ENCODE peak calls at places on chromosomes 11 and 22, in eight cellular contexts. One of them, this sample, is unnamed. For H3K4me1, the result is how much of the 10 kb centered on the place peaks cover.

GRCh38 chr11:27211370-27212127 is 151.5 kb downstream of the CCDC34 start:
- DNase-seq in upper lobe of right lung: no peak
- DNase-seq in spleen: no peak
- DNase-seq in stomach: no peak
- DNase-seq in A673: no peak
- DNase-seq in A549: no peak
- DNase-seq in naive thymus-derived CD4-positive, alpha-beta T cell: no peak
- DNase-seq in neural progenitor cell: no peak
- DNase-seq in this sample: no peak

GRCh38 chr22:46079861-46080821 is 70.2 kb upstream of the PPARA start:
- DNase-seq in upper lobe of right lung: peak
- DNase-seq in spleen: peak
- DNase-seq in stomach: peak
- DNase-seq in A673: peak
- DNase-seq in A549: no peak
- DNase-seq in naive thymus-derived CD4-positive, alpha-beta T cell: no peak
- DNase-seq in neural progenitor cell: no peak
- DNase-seq in this sample: no peak

GRCh38 chr11:66985508-66986177 is 10.5 kb downstream of the C11orf86 start:
- DNase-seq in upper lobe of right lung: no peak
- DNase-seq in spleen: no peak
- DNase-seq in stomach: peak
- DNase-seq in A673: no peak
- DNase-seq in A549: no peak
- DNase-seq in naive thymus-derived CD4-positive, alpha-beta T cell: no peak
- DNase-seq in neural progenitor cell: no peak
- DNase-seq in this sample: no peak

GRCh38 chr11:8252388-8252787 is 11.3 kb downstream of the LMO1 start:
- DNase-seq in upper lobe of right lung: peak
- DNase-seq in spleen: peak
- DNase-seq in stomach: no peak
- DNase-seq in A673: no peak
- DNase-seq in A549: no peak
- DNase-seq in naive thymus-derived CD4-positive, alpha-beta T cell: no peak
- DNase-seq in neural progenitor cell: no peak
- DNase-seq in this sample: no peak

GRCh38 chr11:64969209-64969608 is 2.7 kb downstream of the MAJIN start:
- DNase-seq in upper lobe of right lung: no peak
- DNase-seq in spleen: no peak
- DNase-seq in stomach: no peak
- DNase-seq in A673: peak
- DNase-seq in A549: no peak
- DNase-seq in naive thymus-derived CD4-positive, alpha-beta T cell: no peak
- DNase-seq in neural progenitor cell: no peak
- DNase-seq in this sample: no peak

GRCh38 chr22:28997342-28997741 is 64.3 kb downstream of the C22orf31 start:
- DNase-seq in upper lobe of right lung: no peak
- DNase-seq in spleen: no peak
- DNase-seq in stomach: no peak
- DNase-seq in A673: no peak
- DNase-seq in A549: no peak
- DNase-seq in naive thymus-derived CD4-positive, alpha-beta T cell: no peak
- DNase-seq in neural progenitor cell: no peak
- DNase-seq in this sample: no peak

GRCh38 chr11:27524155-27524554 is 17.6 kb upstream of the LIN7C start:
- DNase-seq in upper lobe of right lung: no peak
- DNase-seq in spleen: no peak
- DNase-seq in stomach: no peak
- DNase-seq in A673: peak
- DNase-seq in A549: no peak
- DNase-seq in naive thymus-derived CD4-positive, alpha-beta T cell: no peak
- DNase-seq in neural progenitor cell: peak
- DNase-seq in this sample: peak

GRCh38 chr11:70084046-70084984 is 6.2 kb downstream of the ANO1 start:
- DNase-seq in upper lobe of right lung: no peak
- DNase-seq in spleen: no peak
- DNase-seq in stomach: no peak
- DNase-seq in A673: no peak
- DNase-seq in A549: no peak
- DNase-seq in naive thymus-derived CD4-positive, alpha-beta T cell: no peak
- DNase-seq in neural progenitor cell: no peak
- DNase-seq in this sample: no peak

GRCh38 chr11:66745356-66746235 is 16.6 kb upstream of the SPTBN2 start:
- DNase-seq in upper lobe of right lung: peak
- DNase-seq in spleen: peak
- DNase-seq in stomach: peak
- DNase-seq in A673: no peak
- DNase-seq in A549: peak
- DNase-seq in naive thymus-derived CD4-positive, alpha-beta T cell: peak
- DNase-seq in neural progenitor cell: peak
- DNase-seq in this sample: no peak

GRCh38 chr22:17159504-17159951 is 451 bp upstream of the HDHD5 start:
- DNase-seq in upper lobe of right lung: peak
- DNase-seq in spleen: no peak
- DNase-seq in stomach: peak
- DNase-seq in A673: peak
- DNase-seq in A549: peak
- DNase-seq in naive thymus-derived CD4-positive, alpha-beta T cell: no peak
- DNase-seq in neural progenitor cell: peak
- DNase-seq in this sample: no peak

GRCh38 chr11:12773591-12773990 is 99.4 kb downstream of the TEAD1 start:
- DNase-seq in upper lobe of right lung: no peak
- DNase-seq in spleen: no peak
- DNase-seq in stomach: no peak
- DNase-seq in A673: no peak
- DNase-seq in A549: no peak
- DNase-seq in naive thymus-derived CD4-positive, alpha-beta T cell: no peak
- DNase-seq in neural progenitor cell: no peak
- DNase-seq in this sample: no peak

GRCh38 chr22:19183216-19183615 is 4.7 kb upstream of the SLC25A1 start:
- DNase-seq in upper lobe of right lung: no peak
- DNase-seq in spleen: no peak
- DNase-seq in stomach: no peak
- DNase-seq in A673: no peak
- DNase-seq in A549: no peak
- DNase-seq in naive thymus-derived CD4-positive, alpha-beta T cell: no peak
- DNase-seq in neural progenitor cell: no peak
- DNase-seq in this sample: no peak

GRCh38 chr22:19180740-19181410 is 2.3 kb upstream of the SLC25A1 start:
- DNase-seq in upper lobe of right lung: no peak
- DNase-seq in spleen: no peak
- DNase-seq in stomach: no peak
- DNase-seq in A673: no peak
- DNase-seq in A549: no peak
- DNase-seq in naive thymus-derived CD4-positive, alpha-beta T cell: no peak
- DNase-seq in neural progenitor cell: peak
- DNase-seq in this sample: no peak

GRCh38 chr22:19180234-19180633 is 1.7 kb upstream of the SLC25A1 start:
- DNase-seq in upper lobe of right lung: no peak
- DNase-seq in spleen: no peak
- DNase-seq in stomach: no peak
- DNase-seq in A673: no peak
- DNase-seq in A549: no peak
- DNase-seq in naive thymus-derived CD4-positive, alpha-beta T cell: no peak
- DNase-seq in neural progenitor cell: no peak
- DNase-seq in this sample: no peak

GRCh38 chr22:19182472-19183157 is 4.1 kb upstream of the SLC25A1 start:
- DNase-seq in upper lobe of right lung: no peak
- DNase-seq in spleen: no peak
- DNase-seq in stomach: no peak
- DNase-seq in A673: no peak
- DNase-seq in A549: no peak
- DNase-seq in naive thymus-derived CD4-positive, alpha-beta T cell: no peak
- DNase-seq in neural progenitor cell: no peak
- DNase-seq in this sample: no peak

DNA sequence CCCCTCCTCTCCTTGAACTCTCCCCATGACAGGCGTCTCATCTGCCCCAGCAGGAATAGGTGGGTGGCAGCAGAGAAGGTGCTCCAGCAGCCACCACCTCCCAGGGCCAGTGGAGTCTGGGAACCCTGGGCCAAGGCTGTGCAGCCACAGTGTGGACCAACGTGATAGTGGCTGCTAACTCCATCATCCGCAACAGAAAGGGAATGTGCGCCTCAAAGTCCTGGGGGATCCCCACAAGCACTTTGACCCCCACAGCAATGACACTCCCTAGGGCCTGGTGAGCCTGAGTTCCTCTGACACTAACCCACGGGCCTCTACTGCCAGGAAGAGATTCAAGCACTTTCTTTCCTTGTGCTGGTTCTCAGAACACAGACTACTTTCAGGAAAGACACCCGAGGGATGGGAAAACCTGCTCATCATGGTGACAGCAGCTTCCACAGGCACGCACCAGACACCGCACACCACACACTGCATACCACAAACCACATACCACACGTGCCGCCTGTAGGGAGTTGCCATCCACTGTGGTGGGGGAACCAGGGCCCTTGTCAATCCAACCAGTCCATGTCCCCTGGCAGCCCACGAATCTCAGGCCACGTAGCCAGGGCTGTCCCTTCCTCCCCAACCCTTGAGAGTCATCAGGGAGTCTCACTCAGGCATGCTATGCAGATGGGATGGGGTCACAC is 3.4 kb upstream of the SLC25A1 start:
- DNase-seq in upper lobe of right lung: no peak
- DNase-seq in spleen: no peak
- DNase-seq in stomach: no peak
- DNase-seq in A673: no peak
- DNase-seq in A549: no peak
- DNase-seq in naive thymus-derived CD4-positive, alpha-beta T cell: no peak
- DNase-seq in neural progenitor cell: no peak
- DNase-seq in this sample: no peak
- H3K27ac ChIP-seq in upper lobe of right lung: no peak
- H3K27ac ChIP-seq in spleen: no peak
- H3K27ac ChIP-seq in stomach: no peak
- H3K27ac ChIP-seq in A673: no peak
- H3K27ac ChIP-seq in A549: no peak
- H3K27ac ChIP-seq in naive thymus-derived CD4-positive, alpha-beta T cell: no peak
- H3K27ac ChIP-seq in neural progenitor cell: no peak
- H3K27ac ChIP-seq in this sample: no peak

GRCh38 chr11:134856371-134856971 is 444.4 kb upstream of the B3GAT1 start:
- DNase-seq in upper lobe of right lung: no peak
- DNase-seq in spleen: no peak
- DNase-seq in stomach: no peak
- DNase-seq in A673: no peak
- DNase-seq in A549: no peak
- DNase-seq in naive thymus-derived CD4-positive, alpha-beta T cell: no peak
- DNase-seq in neural progenitor cell: no peak
- DNase-seq in this sample: no peak

GRCh38 chr11:134857035-134857434 is 445.0 kb upstream of the B3GAT1 start:
- DNase-seq in upper lobe of right lung: no peak
- DNase-seq in spleen: no peak
- DNase-seq in stomach: no peak
- DNase-seq in A673: no peak
- DNase-seq in A549: no peak
- DNase-seq in naive thymus-derived CD4-positive, alpha-beta T cell: no peak
- DNase-seq in neural progenitor cell: no peak
- DNase-seq in this sample: no peak

GRCh38 chr11:134861490-134862107 is 449.6 kb upstream of the B3GAT1 start:
- DNase-seq in upper lobe of right lung: no peak
- DNase-seq in spleen: no peak
- DNase-seq in stomach: no peak
- DNase-seq in A673: no peak
- DNase-seq in A549: no peak
- DNase-seq in naive thymus-derived CD4-positive, alpha-beta T cell: no peak
- DNase-seq in neural progenitor cell: no peak
- DNase-seq in this sample: no peak

GRCh38 chr11:134862168-134862567 is 450.1 kb upstream of the B3GAT1 start:
- DNase-seq in upper lobe of right lung: no peak
- DNase-seq in spleen: no peak
- DNase-seq in stomach: no peak
- DNase-seq in A673: no peak
- DNase-seq in A549: no peak
- DNase-seq in naive thymus-derived CD4-positive, alpha-beta T cell: no peak
- DNase-seq in neural progenitor cell: no peak
- DNase-seq in this sample: no peak

DNA sequence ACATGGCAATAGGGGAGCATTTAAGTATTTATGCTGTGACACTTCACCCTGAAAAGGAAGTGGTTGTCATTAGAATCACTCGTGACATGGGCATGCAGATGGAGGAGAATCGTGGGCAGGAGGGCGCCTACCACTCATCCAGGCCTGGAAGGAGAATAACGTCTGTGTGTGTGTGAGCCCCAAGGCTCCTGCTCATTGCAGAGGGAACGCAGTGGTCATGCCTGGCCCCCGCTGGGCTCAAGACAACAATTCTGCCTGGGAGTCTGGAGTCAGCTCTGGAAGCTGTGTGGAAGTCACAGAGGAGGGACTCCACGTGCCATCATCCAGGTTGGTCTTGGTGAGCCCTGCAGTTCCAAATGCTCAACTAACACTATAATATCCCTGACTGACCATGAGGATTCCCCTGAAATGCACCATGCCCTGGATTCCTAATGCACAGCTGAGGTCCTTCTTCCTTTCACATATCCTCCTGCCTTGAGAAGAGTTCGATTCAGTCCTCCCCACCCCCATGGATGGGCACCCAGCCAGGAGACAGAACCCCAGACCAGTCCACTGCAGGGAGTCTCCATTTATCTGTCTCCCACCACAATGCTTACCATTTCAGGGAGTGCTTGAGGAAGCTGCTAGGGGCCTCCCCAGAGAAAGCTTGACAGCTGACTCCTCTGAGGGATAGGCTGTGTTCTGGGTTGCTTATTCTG is 446.9 kb upstream of the B3GAT1 start:
- DNase-seq in upper lobe of right lung: no peak
- DNase-seq in spleen: no peak
- DNase-seq in stomach: peak
- DNase-seq in A673: no peak
- DNase-seq in A549: no peak
- DNase-seq in naive thymus-derived CD4-positive, alpha-beta T cell: no peak
- DNase-seq in neural progenitor cell: no peak
- DNase-seq in this sample: no peak
- H3K4me1 ChIP-seq in upper lobe of right lung: under half
- H3K4me1 ChIP-seq in spleen: under half
- H3K4me1 ChIP-seq in stomach: under half
- H3K4me1 ChIP-seq in A673: under half
- H3K4me1 ChIP-seq in A549: under half
- H3K4me1 ChIP-seq in naive thymus-derived CD4-positive, alpha-beta T cell: under half
- H3K4me1 ChIP-seq in neural progenitor cell: under half
- H3K4me1 ChIP-seq in this sample: under half

GRCh38 chr11:48006301-48006992 is 26.1 kb downstream of the PTPRJ start:
- DNase-seq in upper lobe of right lung: no peak
- DNase-seq in spleen: peak
- DNase-seq in stomach: no peak
- DNase-seq in A673: no peak
- DNase-seq in A549: no peak
- DNase-seq in naive thymus-derived CD4-positive, alpha-beta T cell: no peak
- DNase-seq in neural progenitor cell: no peak
- DNase-seq in this sample: no peak
- H3K4me3 ChIP-seq in upper lobe of right lung: no peak
- H3K4me3 ChIP-seq in spleen: no peak
- H3K4me3 ChIP-seq in stomach: no peak
- H3K4me3 ChIP-seq in A673: no peak
- H3K4me3 ChIP-seq in A549: no peak
- H3K4me3 ChIP-seq in naive thymus-derived CD4-positive, alpha-beta T cell: peak
- H3K4me3 ChIP-seq in neural progenitor cell: no peak
- H3K4me3 ChIP-seq in this sample: no peak

DNA sequence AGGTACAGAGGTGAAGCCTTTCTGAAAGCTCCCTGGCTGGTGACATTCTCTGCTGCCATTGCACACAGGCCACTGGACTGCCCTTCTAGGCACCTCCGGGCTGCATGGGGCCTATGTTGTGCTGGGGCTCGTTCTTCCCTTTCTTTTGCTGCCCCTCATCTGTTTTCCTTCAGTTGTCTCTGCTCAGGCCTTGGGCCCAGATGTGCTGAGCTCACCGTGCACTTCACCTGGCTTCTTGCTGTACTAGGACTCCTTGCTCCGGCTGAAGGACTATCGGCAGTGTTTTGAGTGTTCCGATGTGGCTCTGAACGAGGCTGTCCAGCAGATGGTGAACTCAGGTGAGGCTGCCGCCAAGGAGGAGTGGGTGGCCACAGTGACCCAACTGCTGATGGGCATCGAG is 59.4 kb downstream of the CABIN1 start:
- DNase-seq in upper lobe of right lung: peak
- DNase-seq in spleen: no peak
- DNase-seq in stomach: no peak
- DNase-seq in A673: no peak
- DNase-seq in A549: no peak
- DNase-seq in naive thymus-derived CD4-positive, alpha-beta T cell: no peak
- DNase-seq in neural progenitor cell: no peak
- DNase-seq in this sample: no peak
- H3K27ac ChIP-seq in upper lobe of right lung: no peak
- H3K27ac ChIP-seq in spleen: no peak
- H3K27ac ChIP-seq in stomach: no peak
- H3K27ac ChIP-seq in A673: no peak
- H3K27ac ChIP-seq in A549: no peak
- H3K27ac ChIP-seq in naive thymus-derived CD4-positive, alpha-beta T cell: no peak
- H3K27ac ChIP-seq in neural progenitor cell: no peak
- H3K27ac ChIP-seq in this sample: no peak